ENCODE peak calls at places on chromosomes 5 and 9, in eight cellular contexts. One of them, this sample, is unnamed.

GRCh38 chr5:6739603-6740002 is 26.4 kb downstream of the TENT4A start:
- DNase-seq in hepatocyte: no peak
- DNase-seq in HCT116: no peak
- DNase-seq in breast epithelium: no peak
- DNase-seq in IMR-90: no peak
- DNase-seq in spleen: peak; percentile 54
- DNase-seq in endodermal cell: no peak
- DNase-seq in pancreas: no peak
- DNase-seq in this sample: no peak

GRCh38 chr9:127223810-127224177 is 40.8 kb upstream of the GARNL3 start:
- DNase-seq in hepatocyte: peak; percentile 18
- DNase-seq in HCT116: no peak
- DNase-seq in breast epithelium: peak; percentile 28
- DNase-seq in IMR-90: no peak
- DNase-seq in spleen: peak; percentile 78
- DNase-seq in endodermal cell: no peak
- DNase-seq in pancreas: no peak
- DNase-seq in this sample: no peak

GRCh38 chr9:122039213-122039612 is 53.9 kb downstream of the TTLL11 start:
- DNase-seq in hepatocyte: no peak
- DNase-seq in HCT116: no peak
- DNase-seq in breast epithelium: no peak
- DNase-seq in IMR-90: no peak
- DNase-seq in spleen: no peak
- DNase-seq in endodermal cell: no peak
- DNase-seq in pancreas: no peak
- DNase-seq in this sample: no peak

GRCh38 chr5:173572431-173573125 is 43.9 kb downstream of the BOD1 start:
- DNase-seq in hepatocyte: no peak
- DNase-seq in HCT116: no peak
- DNase-seq in breast epithelium: peak; percentile 76
- DNase-seq in IMR-90: no peak
- DNase-seq in spleen: no peak
- DNase-seq in endodermal cell: peak; percentile 28
- DNase-seq in pancreas: no peak
- DNase-seq in this sample: no peak

GRCh38 chr5:177382423-177383029 is 1.7 kb upstream of the SLC34A1 start:
- DNase-seq in hepatocyte: peak; percentile 40
- DNase-seq in HCT116: no peak
- DNase-seq in breast epithelium: no peak
- DNase-seq in IMR-90: peak; percentile 18
- DNase-seq in spleen: no peak
- DNase-seq in endodermal cell: peak; percentile 85
- DNase-seq in pancreas: peak; percentile 63
- DNase-seq in this sample: peak; percentile 51

GRCh38 chr5:111530298-111530740 is 18.0 kb upstream of the STARD4 start:
- DNase-seq in hepatocyte: peak; percentile 76
- DNase-seq in HCT116: peak; percentile 61
- DNase-seq in breast epithelium: peak; percentile 21
- DNase-seq in IMR-90: peak; percentile 41
- DNase-seq in spleen: peak; percentile 92
- DNase-seq in endodermal cell: no peak
- DNase-seq in pancreas: no peak
- DNase-seq in this sample: peak; percentile 93

GRCh38 chr9:109745335-109746283 is 34.4 kb upstream of the PALM2AKAP2 start:
- DNase-seq in hepatocyte: peak; percentile 40
- DNase-seq in HCT116: no peak
- DNase-seq in breast epithelium: peak; percentile 60
- DNase-seq in IMR-90: peak; percentile 75
- DNase-seq in spleen: no peak
- DNase-seq in endodermal cell: peak; percentile 58
- DNase-seq in pancreas: no peak
- DNase-seq in this sample: peak; percentile 94

GRCh38 chr9:93084471-93084881 is 11.5 kb upstream of the CARD19 start:
- DNase-seq in hepatocyte: no peak
- DNase-seq in HCT116: no peak
- DNase-seq in breast epithelium: no peak
- DNase-seq in IMR-90: no peak
- DNase-seq in spleen: peak; percentile 58
- DNase-seq in endodermal cell: peak; percentile 28
- DNase-seq in pancreas: no peak
- DNase-seq in this sample: no peak

GRCh38 chr5:124512236-124512635 is 234.2 kb downstream of the ZNF608 start:
- DNase-seq in hepatocyte: no peak
- DNase-seq in HCT116: no peak
- DNase-seq in breast epithelium: no peak
- DNase-seq in IMR-90: peak; percentile 41
- DNase-seq in spleen: no peak
- DNase-seq in endodermal cell: no peak
- DNase-seq in pancreas: no peak
- DNase-seq in this sample: no peak

GRCh38 chr5:67693956-67694564 is 497.5 kb upstream of the CD180 start:
- DNase-seq in hepatocyte: peak; percentile 23
- DNase-seq in HCT116: no peak
- DNase-seq in breast epithelium: peak; percentile 92
- DNase-seq in IMR-90: no peak
- DNase-seq in spleen: no peak
- DNase-seq in endodermal cell: no peak
- DNase-seq in pancreas: peak; percentile 17
- DNase-seq in this sample: peak; percentile 68

GRCh38 chr5:139877129-139877597 is 81.6 kb downstream of the PSD2 start:
- DNase-seq in hepatocyte: no peak
- DNase-seq in HCT116: peak; percentile 71
- DNase-seq in breast epithelium: no peak
- DNase-seq in IMR-90: no peak
- DNase-seq in spleen: no peak
- DNase-seq in endodermal cell: no peak
- DNase-seq in pancreas: no peak
- DNase-seq in this sample: no peak

GRCh38 chr9:126436545-126437269 is 110.1 kb downstream of the MVB12B start:
- DNase-seq in hepatocyte: no peak
- DNase-seq in HCT116: no peak
- DNase-seq in breast epithelium: no peak
- DNase-seq in IMR-90: peak; percentile 22
- DNase-seq in spleen: no peak
- DNase-seq in endodermal cell: no peak
- DNase-seq in pancreas: no peak
- DNase-seq in this sample: no peak

GRCh38 chr9:18824095-18824666 is 208.8 kb downstream of the SAXO1 start:
- DNase-seq in hepatocyte: peak; percentile 49
- DNase-seq in HCT116: no peak
- DNase-seq in breast epithelium: no peak
- DNase-seq in IMR-90: no peak
- DNase-seq in spleen: no peak
- DNase-seq in endodermal cell: peak; percentile 51
- DNase-seq in pancreas: peak; percentile 40
- DNase-seq in this sample: no peak

GRCh38 chr5:90861843-90862586 is 303.4 kb downstream of the ADGRV1 start:
- DNase-seq in hepatocyte: no peak
- DNase-seq in HCT116: no peak
- DNase-seq in breast epithelium: no peak
- DNase-seq in IMR-90: no peak
- DNase-seq in spleen: no peak
- DNase-seq in endodermal cell: no peak
- DNase-seq in pancreas: no peak
- DNase-seq in this sample: no peak

GRCh38 chr5:90866915-90867715 is 308.5 kb downstream of the ADGRV1 start:
- DNase-seq in hepatocyte: no peak
- DNase-seq in HCT116: no peak
- DNase-seq in breast epithelium: no peak
- DNase-seq in IMR-90: peak; percentile 8
- DNase-seq in spleen: no peak
- DNase-seq in endodermal cell: no peak
- DNase-seq in pancreas: no peak
- DNase-seq in this sample: no peak

GRCh38 chr5:90868799-90869198 is 310.2 kb downstream of the ADGRV1 start:
- DNase-seq in hepatocyte: no peak
- DNase-seq in HCT116: no peak
- DNase-seq in breast epithelium: no peak
- DNase-seq in IMR-90: no peak
- DNase-seq in spleen: no peak
- DNase-seq in endodermal cell: no peak
- DNase-seq in pancreas: no peak
- DNase-seq in this sample: no peak

GRCh38 chr5:90865194-90865593 is 306.6 kb downstream of the ADGRV1 start:
- DNase-seq in hepatocyte: no peak
- DNase-seq in HCT116: no peak
- DNase-seq in breast epithelium: no peak
- DNase-seq in IMR-90: no peak
- DNase-seq in spleen: no peak
- DNase-seq in endodermal cell: no peak
- DNase-seq in pancreas: no peak
- DNase-seq in this sample: no peak

DNA sequence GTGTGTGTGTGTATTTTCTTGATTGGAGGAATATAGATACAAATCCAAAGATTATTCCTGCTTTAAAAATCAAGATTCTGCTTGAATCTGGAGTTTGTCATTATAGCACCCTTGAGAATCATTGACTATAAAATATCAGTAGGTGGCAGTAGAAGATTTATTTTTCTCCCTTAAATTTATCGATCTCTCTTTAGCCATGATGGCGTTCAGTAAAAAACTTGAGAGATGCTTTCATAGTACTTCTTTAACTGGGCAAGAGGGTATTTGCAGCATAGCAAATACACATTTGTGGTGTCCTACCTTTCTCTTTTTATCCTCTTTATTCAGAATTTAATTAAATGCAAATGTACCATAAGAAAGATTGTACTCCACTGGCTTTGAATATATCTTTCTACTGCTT is 307.7 kb downstream of the ADGRV1 start:
- DNase-seq in hepatocyte: no peak
- DNase-seq in HCT116: peak; percentile 27
- DNase-seq in breast epithelium: no peak
- DNase-seq in IMR-90: peak; percentile 28
- DNase-seq in spleen: no peak
- DNase-seq in endodermal cell: no peak
- DNase-seq in pancreas: no peak
- DNase-seq in this sample: peak; percentile 52
- H3K4me3 ChIP-seq in hepatocyte: no peak overlapping the region
- H3K4me3 ChIP-seq in HCT116: no peak overlapping the region
- H3K4me3 ChIP-seq in breast epithelium: no peak overlapping the region
- H3K4me3 ChIP-seq in IMR-90: no peak overlapping the region
- H3K4me3 ChIP-seq in spleen: no peak overlapping the region
- H3K4me3 ChIP-seq in endodermal cell: no peak overlapping the region
- H3K4me3 ChIP-seq in pancreas: no peak overlapping the region
- H3K4me3 ChIP-seq in this sample: no peak overlapping the region

GRCh38 chr9:21831841-21832509 is 29.5 kb downstream of the MTAP start:
- DNase-seq in hepatocyte: peak; percentile 48
- DNase-seq in HCT116: no peak
- DNase-seq in breast epithelium: no peak
- DNase-seq in IMR-90: peak; percentile 98
- DNase-seq in spleen: no peak
- DNase-seq in endodermal cell: no peak
- DNase-seq in pancreas: no peak
- DNase-seq in this sample: no peak
- H3K4me1 ChIP-seq in hepatocyte: no peaks in the 10 kb centered on the region
- H3K4me1 ChIP-seq in HCT116: peaks cover 99% of the 10 kb centered on the region
- H3K4me1 ChIP-seq in breast epithelium: no peaks in the 10 kb centered on the region
- H3K4me1 ChIP-seq in IMR-90: peaks cover 23% of the 10 kb centered on the region
- H3K4me1 ChIP-seq in spleen: peaks cover 22% of the 10 kb centered on the region
- H3K4me1 ChIP-seq in endodermal cell: no peaks in the 10 kb centered on the region
- H3K4me1 ChIP-seq in pancreas: peaks cover 7% of the 10 kb centered on the region
- H3K4me1 ChIP-seq in this sample: peaks cover 8% of the 10 kb centered on the region

GRCh38 chr9:68949271-68950000 is 64.5 kb downstream of the PRKACG start:
- DNase-seq in hepatocyte: no peak
- DNase-seq in HCT116: no peak
- DNase-seq in breast epithelium: peak; percentile 31
- DNase-seq in IMR-90: no peak
- DNase-seq in spleen: no peak
- DNase-seq in endodermal cell: peak; percentile 55
- DNase-seq in pancreas: peak; percentile 58
- DNase-seq in this sample: peak; percentile 27
- TF ChIP-seq CTCF in hepatocyte: no peak
- TF ChIP-seq CTCF in HCT116: no peak
- TF ChIP-seq CTCF in breast epithelium: peak; percentile 20
- TF ChIP-seq CTCF in IMR-90: peak; percentile 9
- TF ChIP-seq CTCF in spleen: peak; percentile 17
- TF ChIP-seq CTCF in endodermal cell: peak; percentile 32
- TF ChIP-seq CTCF in pancreas: no peak
- TF ChIP-seq CTCF in this sample: peak; percentile 34

DNA sequence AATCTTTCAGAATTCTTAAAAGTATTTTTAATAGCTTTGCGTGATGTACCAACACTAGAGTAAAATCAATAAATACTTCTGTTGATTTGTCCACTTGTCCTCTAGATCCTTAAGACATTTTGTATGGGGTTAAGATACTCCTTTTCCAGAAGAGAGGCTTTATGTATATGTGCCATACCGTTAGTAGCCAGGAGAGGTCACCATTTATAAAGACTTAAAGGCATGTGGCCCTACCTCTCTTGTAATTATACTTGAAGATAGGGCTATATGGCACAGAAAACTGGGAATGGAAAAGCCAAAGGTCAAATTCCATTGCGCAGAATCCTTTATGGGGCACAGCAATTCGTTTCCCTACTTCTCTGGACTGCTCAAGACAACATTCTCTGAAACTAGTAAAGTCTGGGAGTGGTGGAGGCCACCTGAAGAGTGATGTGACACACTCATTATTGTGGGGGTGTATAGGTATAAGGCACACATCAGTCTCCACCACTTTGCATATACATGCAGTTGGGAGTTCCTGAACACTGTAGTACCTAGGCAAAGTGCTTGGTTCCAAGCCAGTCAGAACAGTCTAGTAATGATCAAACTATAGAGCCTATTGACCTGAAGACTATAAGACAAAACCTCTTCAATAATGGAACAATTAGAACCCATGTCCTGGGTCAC is 140.1 kb upstream of the FBXL17 start:
- DNase-seq in hepatocyte: peak; percentile 81
- DNase-seq in HCT116: peak; percentile 52
- DNase-seq in breast epithelium: no peak
- DNase-seq in IMR-90: peak; percentile 72
- DNase-seq in spleen: no peak
- DNase-seq in endodermal cell: peak; percentile 65
- DNase-seq in pancreas: no peak
- DNase-seq in this sample: peak; percentile 77
- H3K4me3 ChIP-seq in hepatocyte: no peak overlapping the region
- H3K4me3 ChIP-seq in HCT116: no peak overlapping the region
- H3K4me3 ChIP-seq in breast epithelium: no peak overlapping the region
- H3K4me3 ChIP-seq in IMR-90: no peak overlapping the region
- H3K4me3 ChIP-seq in spleen: no peak overlapping the region
- H3K4me3 ChIP-seq in endodermal cell: no peak overlapping the region
- H3K4me3 ChIP-seq in pancreas: no peak overlapping the region
- H3K4me3 ChIP-seq in this sample: no peak overlapping the region

GRCh38 chr9:129462360-129462759 is 158.5 kb downstream of the C9orf50 start:
- DNase-seq in hepatocyte: no peak
- DNase-seq in HCT116: no peak
- DNase-seq in breast epithelium: no peak
- DNase-seq in IMR-90: no peak
- DNase-seq in spleen: no peak
- DNase-seq in endodermal cell: no peak
- DNase-seq in pancreas: no peak
- DNase-seq in this sample: no peak
- H3K4me1 ChIP-seq in hepatocyte: peaks cover 66% of the 10 kb centered on the region
- H3K4me1 ChIP-seq in HCT116: peaks cover 95% of the 10 kb centered on the region
- H3K4me1 ChIP-seq in breast epithelium: peaks cover 38% of the 10 kb centered on the region
- H3K4me1 ChIP-seq in IMR-90: peaks cover 39% of the 10 kb centered on the region
- H3K4me1 ChIP-seq in spleen: peaks cover 39% of the 10 kb centered on the region
- H3K4me1 ChIP-seq in endodermal cell: peaks cover 11% of the 10 kb centered on the region
- H3K4me1 ChIP-seq in pancreas: peaks cover 36% of the 10 kb centered on the region
- H3K4me1 ChIP-seq in this sample: peaks cover 40% of the 10 kb centered on the region

DNA sequence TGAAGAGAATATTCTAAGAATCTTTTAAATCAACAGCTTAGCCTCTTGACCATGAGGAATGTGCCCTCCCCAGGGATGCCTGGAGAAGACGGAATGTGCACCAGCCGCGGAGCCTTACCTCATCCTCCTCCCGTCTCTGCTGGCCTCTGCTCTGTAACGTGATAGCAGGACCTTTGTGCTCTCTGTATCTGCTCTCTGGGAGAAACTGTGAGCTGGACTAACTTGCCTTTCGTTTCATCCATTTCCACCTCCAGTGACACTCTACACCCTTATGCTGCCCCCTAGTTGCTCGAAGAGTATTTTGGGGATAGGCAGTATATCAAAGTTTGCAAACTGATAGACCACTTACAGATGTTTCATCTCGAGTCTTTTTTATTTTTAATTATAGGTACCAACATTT is 141.4 kb downstream of the NPR3 start:
- DNase-seq in hepatocyte: peak; percentile 59
- DNase-seq in HCT116: no peak
- DNase-seq in breast epithelium: no peak
- DNase-seq in IMR-90: peak; percentile 89
- DNase-seq in spleen: no peak
- DNase-seq in endodermal cell: peak; percentile 80
- DNase-seq in pancreas: peak; percentile 13
- DNase-seq in this sample: peak; percentile 48
- TF ChIP-seq CTCF in hepatocyte: peak; percentile 44
- TF ChIP-seq CTCF in HCT116: peak; percentile 33
- TF ChIP-seq CTCF in breast epithelium: no peak
- TF ChIP-seq CTCF in IMR-90: peak; percentile 55
- TF ChIP-seq CTCF in spleen: no peak
- TF ChIP-seq CTCF in endodermal cell: peak; percentile 71
- TF ChIP-seq CTCF in pancreas: no peak
- TF ChIP-seq CTCF in this sample: peak; percentile 49